ENCODE peak calls at places on chromosomes 6 and 20, in four cellular contexts. N is K562, W is HEK293T, O is HepG2. L is an unnamed sample.

GRCh38 chr20:18778993-18779392 is 34.6 kb upstream of the SCP2D1 start:
- DNase-seq in W (no peak), O (no peak), N (no peak), L (no peak)

GRCh38 chr20:5349448-5349847 is 32.7 kb upstream of the PROKR2 start:
- DNase-seq in O (no peak), N (no peak), W (no peak), L (no peak)

GRCh38 chr6:111890981-111891380 is 17.7 kb upstream of the FYN start:
- DNase-seq in O (no peak), W (no peak), N (no peak), L (no peak)

GRCh38 chr6:111061493-111061892 is 25.8 kb upstream of the SLC16A10 start:
- DNase-seq in N (peak), W (no peak), O (no peak), L (no peak)

GRCh38 chr6:99543968-99544367 is 24.5 kb downstream of the CCNC start:
- DNase-seq in N (peak), W (no peak), O (no peak), L (no peak)

GRCh38 chr20:51512645-51513044 is 29.9 kb downstream of the NFATC2 start:
- DNase-seq in N (no peak), O (no peak), W (no peak), L (no peak)

GRCh38 chr6:144675231-144675861 is 390.2 kb downstream of the UTRN start:
- DNase-seq in W (no peak), N (no peak), O (no peak), L (peak)

GRCh38 chr6:125802383-125802782 is 11.6 kb downstream of the NCOA7 start:
- DNase-seq in N (no peak), O (no peak), W (no peak), L (no peak)

GRCh38 chr6:40251609-40252008 is 317.3 kb upstream of the MOCS1 start:
- DNase-seq in N (no peak), W (no peak), O (no peak), L (peak)
- TF ChIP-seq FOXK2 in N (no peak), W (no peak), O (no peak), L (no peak)

DNA sequence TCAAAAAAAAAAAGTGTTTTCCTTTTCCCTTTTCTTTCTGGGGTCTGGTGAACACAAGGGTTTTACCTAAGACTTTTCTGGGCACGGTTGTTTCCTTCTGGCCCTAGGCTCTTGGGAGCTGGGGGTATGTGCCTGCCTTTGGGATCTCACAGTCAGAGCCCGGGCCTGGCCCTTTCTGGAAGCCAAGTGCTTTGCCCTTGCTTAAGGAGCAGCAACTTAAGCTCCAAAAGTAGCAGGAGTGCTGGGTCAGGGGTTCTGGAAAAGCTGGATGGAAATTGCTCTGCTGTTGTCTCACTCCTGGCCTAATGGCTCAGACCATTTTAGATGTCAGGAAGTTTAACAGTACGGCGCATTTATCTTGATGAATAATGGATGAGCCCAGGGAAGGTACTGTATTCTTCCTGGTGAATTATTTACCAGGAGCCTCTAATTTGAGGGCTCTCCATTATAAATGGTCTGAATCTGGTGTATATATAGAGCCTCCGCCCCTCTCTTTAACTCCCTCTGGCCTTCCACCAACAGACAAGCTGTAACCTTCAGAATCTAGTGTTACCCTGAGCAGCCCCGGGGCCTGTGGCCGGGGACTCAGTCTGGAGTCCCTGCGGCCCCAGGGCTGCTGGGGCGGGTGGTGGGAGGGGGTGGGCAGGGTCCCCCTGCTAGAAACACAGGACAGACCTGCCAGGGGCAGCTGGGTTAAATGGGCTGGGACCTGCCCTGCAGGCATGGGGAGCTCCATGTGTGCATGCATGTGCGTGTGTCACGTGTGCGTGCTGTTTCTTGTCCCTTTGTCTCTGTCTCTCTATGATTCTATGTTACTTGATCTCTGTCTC is 37.5 kb downstream of the PTK7 start:
- DNase-seq in W (no peak), O (no peak), N (no peak), L (no peak)
- TF ChIP-seq FOXK2 in W (no peak), O (no peak), N (no peak), L (no peak)

GRCh38 chr6:117542493-117542892 is 59.8 kb downstream of the GOPC start:
- DNase-seq in O (no peak), N (no peak), W (no peak), L (no peak)

GRCh38 chr6:117536317-117536716 is 53.8 kb downstream of the DCBLD1 start:
- DNase-seq in O (no peak), W (no peak), N (no peak), L (no peak)

GRCh38 chr6:117544725-117545124 is 57.6 kb downstream of the GOPC start:
- DNase-seq in O (no peak), N (peak), W (no peak), L (no peak)

GRCh38 chr6:117538615-117539014 is 56.1 kb downstream of the DCBLD1 start:
- DNase-seq in N (no peak), W (no peak), O (no peak), L (no peak)

DNA sequence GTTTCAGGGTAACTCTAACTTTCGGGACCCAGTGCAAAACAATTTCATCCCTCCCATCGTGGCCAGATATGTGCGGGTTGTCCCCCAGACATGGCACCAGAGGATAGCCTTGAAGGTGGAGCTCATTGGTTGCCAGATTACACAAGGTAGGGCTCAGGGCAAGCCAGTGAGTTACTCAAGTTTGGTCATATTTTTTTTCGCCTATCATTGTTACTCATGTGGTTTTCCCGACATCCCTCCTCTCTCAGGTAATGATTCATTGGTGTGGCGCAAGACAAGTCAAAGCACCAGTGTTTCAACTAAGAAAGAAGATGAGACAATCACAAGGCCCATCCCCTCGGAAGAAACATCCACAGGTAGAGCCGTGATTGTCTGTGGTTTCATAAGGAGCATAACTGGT is 58.2 kb downstream of the DCBLD1 start:
- DNase-seq in O (no peak), N (no peak), W (no peak), L (no peak)
- TF ChIP-seq FOXK2 in O (no peak), N (no peak), W (no peak), L (no peak)

DNA sequence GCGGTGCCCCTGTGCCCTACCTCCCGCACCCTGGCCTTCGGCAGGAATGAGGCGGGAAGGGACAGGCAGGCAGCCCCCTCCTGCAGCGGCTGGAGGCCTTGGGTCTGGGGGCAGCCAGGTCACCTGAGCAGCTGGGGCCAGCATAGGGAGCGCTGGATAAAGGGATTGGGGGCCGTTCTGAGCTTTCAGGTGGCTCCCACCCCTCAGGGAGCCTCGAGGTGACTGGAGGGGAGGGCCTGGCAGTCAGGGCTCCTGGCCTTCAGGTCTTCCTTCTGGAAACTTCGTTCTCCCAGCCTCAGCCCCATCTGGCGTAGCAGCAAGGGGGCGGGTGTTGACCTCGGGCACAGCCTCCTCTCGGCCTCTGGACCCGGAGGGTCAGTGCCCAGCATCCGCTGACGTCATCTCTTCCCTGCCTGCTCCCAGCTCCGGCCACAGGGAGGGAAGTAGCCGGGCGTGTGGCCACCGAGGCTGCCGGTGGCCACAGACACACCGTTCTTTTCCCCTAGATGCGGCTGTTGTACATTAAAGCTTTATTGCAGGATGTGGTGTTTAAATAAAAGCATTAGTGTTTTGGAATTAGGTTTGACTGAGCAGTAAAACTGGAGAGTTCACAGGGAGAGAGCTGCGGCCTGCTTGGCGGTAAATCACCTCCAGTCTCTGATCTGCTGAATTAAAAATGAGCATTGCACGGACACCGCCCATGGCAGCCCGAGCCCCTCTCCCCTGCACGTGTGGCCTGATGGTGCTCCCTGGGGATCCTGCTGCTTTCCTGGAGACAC is 80.0 kb upstream of the GATA5 start:
- DNase-seq in N (no peak), O (peak), W (no peak), L (no peak)
- TF ChIP-seq FOXK2 in N (no peak), O (no peak), W (no peak), L (no peak)

GRCh38 chr6:158011478-158011920 is 29.8 kb downstream of the SYNJ2 start:
- DNase-seq in O (peak), N (no peak), W (no peak), L (no peak)

GRCh38 chr6:158008894-158009891 is 27.5 kb downstream of the SYNJ2 start:
- DNase-seq in N (no peak), W (no peak), O (no peak), L (no peak)

GRCh38 chr6:158011980-158012566 is 30.4 kb downstream of the SYNJ2 start:
- DNase-seq in W (no peak), O (no peak), N (no peak), L (no peak)

GRCh38 chr6:158010591-158011477 is 29.2 kb downstream of the SYNJ2 start:
- DNase-seq in W (no peak), O (peak), N (no peak), L (no peak)

GRCh38 chr6:158009935-158010585 is 28.4 kb downstream of the SYNJ2 start:
- DNase-seq in W (no peak), N (no peak), O (no peak), L (no peak)
- TF ChIP-seq FOXK2 in W (no peak), N (no peak), O (no peak), L (no peak)

L was measured in GM12878.